ENCODE peak calls at places on chromosomes 11 and 22, in seven cellular contexts. O, C, W, P, B, I and S are unnamed samples.
A peak's percentile ranks its signal among the peaks of the same experiment; 100 is the strongest.

GRCh38 chr11:66478823-66479740 is 1.2 kb upstream of the DPP3 start:
- ATAC-seq in I (peak; percentile 7), O (peak; percentile 4), W (peak; percentile 17), B (peak; percentile 25), P (peak; percentile 40), C (no peak), S (peak; percentile 8)

GRCh38 chr22:26887456-26887855 is 230.1 kb downstream of the MIAT start:
- ATAC-seq in I (no peak), P (no peak), O (no peak), C (no peak), B (peak; percentile 36), W (peak; percentile 53), S (peak; percentile 34)

GRCh38 chr11:78181155-78181554 is 7.3 kb downstream of the KCTD21 start:
- ATAC-seq in C (no peak), O (no peak), W (no peak), I (no peak), P (no peak), B (no peak), S (no peak)

GRCh38 chr11:73972620-73973449 is 9.8 kb downstream of the UCP2 start:
- ATAC-seq in O (no peak), B (peak; percentile 10), W (no peak), I (no peak), C (no peak), P (no peak), S (no peak)

GRCh38 chr11:45942381-45942780 is 19.9 kb downstream of the LARGE2 start:
- ATAC-seq in I (no peak), B (no peak), C (no peak), O (no peak), W (no peak), P (no peak), S (no peak)

GRCh38 chr22:40320687-40321086 is 25.6 kb upstream of the ADSL start:
- ATAC-seq in B (no peak), W (no peak), O (no peak), I (no peak), C (no peak), P (no peak), S (no peak)

GRCh38 chr11:47001666-47002285 is 65.2 kb downstream of the CSTPP1 start:
- ATAC-seq in W (no peak), B (no peak), O (no peak), P (no peak), C (no peak), I (no peak), S (no peak)

GRCh38 chr22:49833340-49834007 is 5.8 kb upstream of the BRD1 start:
- ATAC-seq in B (peak; percentile 92), I (peak; percentile 95), P (peak; percentile 93), W (peak; percentile 82), C (no peak), O (peak; percentile 70), S (no peak)

GRCh38 chr11:69483170-69483569 is 1.7 kb downstream of the LINC01488 start:
- ATAC-seq in W (no peak), P (no peak), I (no peak), C (no peak), O (no peak), B (no peak), S (no peak)

GRCh38 chr22:26393929-26394328 is 35.1 kb upstream of the ASPHD2 start:
- ATAC-seq in C (no peak), O (no peak), P (no peak), I (no peak), W (no peak), B (no peak), S (no peak)

GRCh38 chr11:118614511-118614910 is 7.1 kb downstream of the PHLDB1 start:
- ATAC-seq in C (no peak), I (no peak), P (no peak), W (no peak), B (no peak), O (no peak), S (no peak)

GRCh38 chr11:118615282-118615979 is 8.0 kb downstream of the PHLDB1 start:
- ATAC-seq in I (peak; percentile 43), P (no peak), W (no peak), C (no peak), O (no peak), B (peak; percentile 37), S (no peak)

GRCh38 chr11:118618115-118618990 is 10.9 kb downstream of the PHLDB1 start:
- ATAC-seq in B (no peak), I (no peak), W (peak; percentile 2), C (no peak), O (no peak), P (no peak), S (peak; percentile 60)

GRCh38 chr11:118618991-118619375 is 11.6 kb downstream of the PHLDB1 start:
- ATAC-seq in B (no peak), I (no peak), W (peak; percentile 2), O (no peak), P (no peak), C (no peak), S (peak; percentile 61)

GRCh38 chr11:118615996-118616395 is 8.6 kb downstream of the PHLDB1 start:
- ATAC-seq in I (no peak), B (no peak), W (no peak), O (no peak), C (no peak), P (no peak), S (no peak)
- H3K27ac ChIP-seq in I (peak overlapping the region; percentile 6), B (no peak overlapping the region), W (peak overlapping the region; percentile 78), O (no peak overlapping the region), C (no peak overlapping the region), P (peak overlapping the region; percentile 77), S (peak overlapping the region; percentile 88)

DNA sequence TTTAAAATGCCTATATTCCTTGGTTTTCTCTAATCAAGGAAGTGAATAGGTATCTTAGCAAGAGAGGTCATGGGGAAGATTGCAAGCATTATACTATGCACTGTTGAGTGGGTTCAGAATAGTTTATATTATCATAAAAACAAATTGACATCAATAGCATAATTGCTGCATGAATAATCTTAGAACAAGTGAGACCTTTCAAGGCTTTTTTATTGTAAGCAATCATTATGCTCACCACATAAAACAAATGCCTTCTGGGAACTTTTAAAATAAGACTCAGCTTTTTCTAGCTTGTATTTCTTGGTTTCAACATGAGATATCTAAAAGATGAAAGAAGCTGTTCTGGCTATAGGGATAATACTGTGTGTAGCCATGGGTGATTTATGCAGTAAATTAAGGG is 135.6 kb upstream of the ZC3H12C start:
- ATAC-seq in O (no peak), C (no peak), P (no peak), W (no peak), B (no peak), I (no peak), S (no peak)
- H3K27ac ChIP-seq in O (no peak overlapping the region), C (no peak overlapping the region), P (no peak overlapping the region), W (no peak overlapping the region), B (no peak overlapping the region), I (no peak overlapping the region), S (no peak overlapping the region)

GRCh38 chr11:122751298-122752070 is 86.8 kb upstream of the CRTAM start:
- ATAC-seq in O (peak; percentile 31), W (no peak), P (no peak), C (no peak), I (no peak), B (no peak), S (no peak)
- H3K27ac ChIP-seq in O (no peak overlapping the region), W (no peak overlapping the region), P (no peak overlapping the region), C (no peak overlapping the region), I (no peak overlapping the region), B (no peak overlapping the region), S (no peak overlapping the region)

GRCh38 chr11:3000032-3000961 is 8.2 kb upstream of the NAP1L4 start:
- ATAC-seq in B (peak; percentile 74), O (peak; percentile 83), C (no peak), P (peak; percentile 21), I (peak; percentile 74), W (peak; percentile 51), S (peak; percentile 68)
- H3K27ac ChIP-seq in B (peak overlapping the region; percentile 77), O (no peak overlapping the region), C (no peak overlapping the region), P (no peak overlapping the region), I (peak overlapping the region; percentile 77), W (no peak overlapping the region), S (peak overlapping the region; percentile 81)